ENCODE peak calls at places on chromosomes 11 and 22, in four cellular contexts. X is posterior cingulate gyrus; R is stimulated activated CD4-positive, alpha-beta T cell treated with anti-CD3 and anti-CD28 coated beads, Interleukin-4, amount 100 ng/mL, for 48 hours; W is HTR-8/SVneo. Y is an unnamed sample.

GRCh38 chr11:68213135-68213515 is at the start of gene KMT5B:
- DNase-seq in R (no peak), X (no peak), W (no peak), Y (peak; percentile 85)

GRCh38 chr22:43747877-43748276 is 64.2 kb downstream of the EFCAB6 start:
- DNase-seq in X (no peak), W (no peak), R (no peak), Y (no peak)

GRCh38 chr22:42926034-42926433 is 69.0 kb upstream of the ARFGAP3 start:
- DNase-seq in X (no peak), R (no peak), W (no peak), Y (no peak)

GRCh38 chr11:134792044-134792443 is 380.0 kb upstream of the B3GAT1 start:
- DNase-seq in R (no peak), X (no peak), W (no peak), Y (no peak)

GRCh38 chr11:47725445-47726442 is 10.6 kb upstream of the AGBL2 start:
- DNase-seq in X (no peak), W (no peak), R (no peak), Y (no peak)

GRCh38 chr22:17446704-17447103 is 77.4 kb downstream of the CECR2 start:
- DNase-seq in W (no peak), R (no peak), X (no peak), Y (no peak)

GRCh38 chr22:49545606-49546005 is 282.1 kb downstream of the BRD1 start:
- DNase-seq in X (no peak), W (no peak), R (no peak), Y (no peak)

GRCh38 chr11:9363954-9364912 is 20.2 kb upstream of the IPO7 start:
- DNase-seq in R (peak; percentile 79), W (peak; percentile 96), X (peak; percentile 93), Y (peak; percentile 94)

GRCh38 chr11:74493816-74494630 is 499 bp upstream of the LIPT2 start:
- DNase-seq in R (no peak), X (no peak), W (peak; percentile 49), Y (peak; percentile 34)

GRCh38 chr11:60771879-60772525 is 13.1 kb upstream of the MS4A10 start:
- DNase-seq in X (no peak), W (no peak), R (no peak), Y (no peak)

GRCh38 chr11:117361432-117361831 is 33.8 kb downstream of the CEP164 start:
- DNase-seq in R (no peak), X (peak; percentile 48), W (no peak), Y (no peak)

GRCh38 chr11:114163830-114164401 is 104.4 kb downstream of the ZBTB16 start:
- DNase-seq in W (no peak), R (no peak), X (no peak), Y (no peak)

GRCh38 chr22:38314992-38315800 is 2.0 kb downstream of the CSNK1E start:
- DNase-seq in R (no peak), W (no peak), X (peak; percentile 54), Y (no peak)

GRCh38 chr11:14793546-14793945 is 98.5 kb downstream of the CYP2R1 start:
- DNase-seq in X (no peak), R (no peak), W (no peak), Y (no peak)

GRCh38 chr22:20494978-20495860 is at the start of gene KLHL22:
- DNase-seq in R (no peak), X (peak; percentile 15), W (no peak), Y (peak; percentile 87)

Y was measured in H7.